ENCODE peak calls at places on chromosomes 2 and 18, in five cellular contexts. Z, G, N, T and O are unnamed samples.

GRCh38 chr2:191754103-191754502 is 76.2 kb downstream of the NABP1 start:
- DNase-seq in G (no peak), N (no peak), Z (no peak), T (no peak), O (no peak)

GRCh38 chr18:40326987-40327386 is 1628.0 kb upstream of the PIK3C3 start:
- DNase-seq in G (no peak), T (no peak), Z (no peak), N (no peak), O (no peak)

GRCh38 chr18:11411021-11411420 is 198.4 kb upstream of the SLC35G4 start:
- DNase-seq in N (no peak), G (peak), T (no peak), Z (no peak), O (peak)

GRCh38 chr2:72007402-72007801 is 140.3 kb downstream of the CYP26B1 start:
- DNase-seq in Z (no peak), G (no peak), N (no peak), T (no peak), O (no peak)

GRCh38 chr18:6842081-6842480 is 112.6 kb downstream of the ARHGAP28 start:
- DNase-seq in Z (no peak), G (no peak), T (no peak), N (no peak), O (no peak)

GRCh38 chr18:64294967-64295366 is 146.1 kb upstream of the LINC00305 start:
- DNase-seq in T (no peak), N (no peak), Z (no peak), G (no peak), O (no peak)

GRCh38 chr18:22847867-22848451 is 85.2 kb upstream of the RBBP8 start:
- DNase-seq in T (no peak), N (no peak), G (no peak), Z (no peak), O (no peak)

GRCh38 chr2:235414422-235414821 is 79.4 kb upstream of the AGAP1 start:
- DNase-seq in G (no peak), Z (no peak), N (no peak), T (no peak), O (no peak)

GRCh38 chr18:3110034-3110752 is 97.2 kb upstream of the LPIN2 start:
- DNase-seq in G (no peak), T (no peak), Z (no peak), N (no peak), O (no peak)

GRCh38 chr2:118089015-118089800 is 937 bp downstream of the INSIG2 start:
- DNase-seq in Z (peak), T (peak), N (no peak), G (peak), O (peak)

GRCh38 chr2:214731008-214731407 is 78.5 kb downstream of the BARD1 start:
- DNase-seq in Z (no peak), G (no peak), N (no peak), T (peak), O (no peak)

GRCh38 chr2:158463496-158464095 is 6.8 kb downstream of the PKP4 start:
- DNase-seq in T (no peak), Z (no peak), G (no peak), N (no peak), O (no peak)

GRCh38 chr18:35127201-35127600 is 86.0 kb downstream of the MAPRE2 start:
- DNase-seq in G (peak), Z (no peak), T (peak), N (no peak), O (no peak)

GRCh38 chr2:31999438-31999837 is 11.4 kb downstream of the MEMO1 start:
- DNase-seq in T (no peak), N (no peak), Z (no peak), G (no peak), O (no peak)

GRCh38 chr2:57453929-57454328 is 592.7 kb upstream of the VRK2 start:
- DNase-seq in N (no peak), Z (no peak), T (peak), G (no peak), O (no peak)

GRCh38 chr2:65357959-65358294 is 74.5 kb downstream of the SPRED2 start:
- DNase-seq in G (no peak), T (no peak), Z (no peak), N (no peak), O (no peak)

GRCh38 chr2:48249631-48250473 is 280.1 kb upstream of the STON1 start:
- DNase-seq in Z (no peak), G (peak), T (peak), N (no peak), O (no peak)

GRCh38 chr2:165793779-165794519 is at the start of gene GALNT3:
- DNase-seq in T (no peak), G (no peak), N (peak), Z (peak), O (no peak)

GRCh38 chr2:30759481-30759880 is 47.8 kb downstream of the CAPN13 start:
- DNase-seq in G (no peak), Z (no peak), N (no peak), T (no peak), O (no peak)

GRCh38 chr2:223846524-223846923 is 9.1 kb upstream of the AP1S3 start:
- DNase-seq in G (peak), Z (peak), T (peak), N (no peak), O (peak)

GRCh38 chr2:47558116-47559078 is 155.4 kb downstream of the MSH2 start:
- DNase-seq in T (no peak), N (no peak), G (no peak), Z (no peak), O (no peak)

GRCh38 chr2:59025157-59025757 is 784.1 kb upstream of the FANCL start:
- DNase-seq in G (peak), T (peak), N (peak), Z (no peak), O (no peak)

GRCh38 chr2:239747771-239748170 is 277.4 kb downstream of the NDUFA10 start:
- DNase-seq in Z (no peak), T (no peak), N (no peak), G (no peak), O (no peak)

GRCh38 chr18:9653390-9653789 is 39.0 kb upstream of the PPP4R1 start:
- DNase-seq in N (peak), Z (no peak), G (no peak), T (peak), O (no peak)

GRCh38 chr2:238652053-238652770 is 195.7 kb upstream of the TWIST2 start:
- DNase-seq in N (no peak), T (no peak), Z (no peak), G (no peak), O (no peak)

GRCh38 chr2:46179037-46179621 is 118.1 kb upstream of the EPAS1 start:
- DNase-seq in T (peak), N (no peak), G (peak), Z (peak), O (peak)

GRCh38 chr2:238239552-238239871 is 326 bp downstream of the HES6 start:
- DNase-seq in N (no peak), Z (peak), T (no peak), G (no peak), O (no peak)

GRCh38 chr2:44244135-44244871 is 31.0 kb upstream of the SLC3A1 start:
- DNase-seq in G (peak), Z (peak), N (peak), T (peak), O (no peak)

GRCh38 chr2:44120428-44120827 is 48.2 kb upstream of the PPM1B start:
- DNase-seq in T (peak), Z (peak), G (peak), N (no peak), O (peak)

GRCh38 chr2:201440182-201440581 is 11.1 kb downstream of the TRAK2 start:
- DNase-seq in T (no peak), Z (peak), G (no peak), N (no peak), O (no peak)